ENCODE peak calls at places on chromosomes 4 and X, in five cellular contexts. Q is suprapubic skin, D is K562, S is GM12892, Z is sigmoid colon. M is an unnamed sample.

GRCh38 chr4:15488658-15489470 is 19.2 kb downstream of the CC2D2A start:
- DNase-seq in Q (no peak), D (no peak), S (no peak), Z (no peak), M (no peak)

GRCh38 chrX:35016051-35016450 is 73.5 kb downstream of the FAM47B start:
- DNase-seq in Q (no peak), D (no peak), S (no peak), Z (no peak), M (no peak)

GRCh38 chr4:143402776-143403550 is 66.3 kb downstream of the GAB1 start:
- DNase-seq in Q (no peak), D (no peak), S (no peak), Z (no peak), M (no peak)

GRCh38 chr4:183600189-183600685 is 58.7 kb downstream of the RWDD4 start:
- DNase-seq in Q (no peak), D (no peak), S (no peak), Z (no peak), M (no peak)

GRCh38 chr4:185437809-185438208 is 12.0 kb upstream of the UFSP2 start:
- DNase-seq in Q (no peak), D (no peak), S (no peak), Z (no peak), M (no peak)

GRCh38 chr4:77500801-77501200 is 104.8 kb upstream of the CXCL13 start:
- DNase-seq in Q (no peak), D (no peak), S (no peak), Z (no peak), M (no peak)

GRCh38 chrX:70437921-70438665 is 6.5 kb upstream of the DLG3 start:
- DNase-seq in Q (no peak), D (no peak), S (no peak), Z (no peak), M (no peak)

GRCh38 chr4:164212134-164212533 is 541.8 kb upstream of the SMIM31 start:
- DNase-seq in Q (no peak), D (no peak), S (no peak), Z (no peak), M (no peak)

GRCh38 chr4:124869978-124870495 is 157.5 kb upstream of the ANKRD50 start:
- DNase-seq in Q (no peak), D (no peak), S (no peak), Z (no peak), M (no peak)

GRCh38 chr4:58515206-58515605 is 1405.0 kb upstream of the IGFBP7 start:
- DNase-seq in Q (no peak), D (no peak), S (no peak), Z (no peak), M (no peak)

GRCh38 chrX:129540725-129541184 is 696 bp downstream of the OCRL start:
- DNase-seq in Q (peak; percentile 65), D (no peak), S (peak; percentile 15), Z (peak; percentile 69), M (peak; percentile 31)

GRCh38 chr4:116099596-116099995 is 985.8 kb downstream of the TRAM1L1 start:
- DNase-seq in Q (no peak), D (no peak), S (no peak), Z (no peak), M (no peak)

GRCh38 chr4:80184053-80184790 is 13.1 kb upstream of the PRDM8 start:
- DNase-seq in Q (peak; percentile 89), D (no peak), S (peak; percentile 72), Z (peak; percentile 95), M (peak; percentile 83)

GRCh38 chrX:290476-291166 is 9.4 kb downstream of the PLCXD1 start:
- DNase-seq in Q (peak; percentile 48), D (no peak), S (no peak), Z (peak; percentile 66), M (no peak)

GRCh38 chr4:121876976-121877773 is 6.9 kb upstream of the BBS7 start:
- DNase-seq in Q (no peak), D (no peak), S (no peak), Z (no peak), M (no peak)

GRCh38 chr4:145177511-145177905 is 2.9 kb downstream of the OTUD4 start:
- DNase-seq in Q (no peak), D (no peak), S (no peak), Z (no peak), M (no peak)

GRCh38 chr4:6907658-6908191 is 1.9 kb upstream of the TBC1D14 start:
- DNase-seq in Q (peak; percentile 60), D (peak; percentile 61), S (no peak), Z (peak; percentile 59), M (peak; percentile 73)

GRCh38 chr4:187236491-187236890 is 512.8 kb upstream of the FAT1 start:
- DNase-seq in Q (no peak), D (no peak), S (no peak), Z (no peak), M (no peak)

GRCh38 chrX:78383594-78383993 is 56.2 kb upstream of the CYSLTR1 start:
- DNase-seq in Q (no peak), D (no peak), S (no peak), Z (no peak), M (no peak)

GRCh38 chrX:109264878-109265277 is 217.0 kb downstream of the GUCY2F start:
- DNase-seq in Q (no peak), D (no peak), S (no peak), Z (no peak), M (no peak)

GRCh38 chrX:96685205-96686099 is 810 bp downstream of the DIAPH2 start:
- DNase-seq in Q (peak; percentile 63), D (no peak), S (peak; percentile 1), Z (peak; percentile 68), M (peak; percentile 35)

GRCh38 chr4:6332042-6332668 is 62.5 kb downstream of the WFS1 start:
- DNase-seq in Q (no peak), D (peak; percentile 66), S (no peak), Z (no peak), M (peak; percentile 54)

GRCh38 chr4:152301381-152301780 is 234.5 kb downstream of the FBXW7 start:
- DNase-seq in Q (no peak), D (no peak), S (no peak), Z (no peak), M (no peak)

GRCh38 chr4:38314663-38315062 is 349.3 kb upstream of the KLF3 start:
- DNase-seq in Q (no peak), D (no peak), S (no peak), Z (no peak), M (peak; percentile 63)

GRCh38 chr4:74054483-74055032 is 16.1 kb upstream of the CXCL3 start:
- DNase-seq in Q (no peak), D (no peak), S (no peak), Z (no peak), M (no peak)

DNA sequence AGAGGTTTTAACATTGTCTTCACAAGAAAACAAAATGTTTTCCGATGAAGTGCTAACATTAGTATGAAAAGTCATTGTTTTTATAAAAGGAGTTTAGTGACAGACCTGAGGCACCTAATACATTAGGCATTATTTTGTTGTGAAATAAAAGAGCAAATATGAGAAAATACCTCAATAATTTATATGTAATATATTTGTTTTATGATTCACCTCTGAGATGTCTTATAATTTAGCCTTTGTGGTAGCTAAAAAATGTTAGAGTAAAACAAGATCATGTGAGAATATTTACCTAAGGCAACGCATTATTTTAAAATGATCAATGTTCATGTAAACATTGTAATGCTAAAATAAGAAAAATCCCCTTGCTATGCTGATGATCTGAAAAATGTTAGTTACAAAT is 100.9 kb upstream of the WDFY3 start:
- DNase-seq in Q (no peak), D (no peak), S (no peak), Z (no peak), M (no peak)
- TF ChIP-seq POLR2A in Q (no peak), D (no peak), S (no peak), Z (no peak), M (no peak)

GRCh38 chr4:158809611-158810486 is 41.0 kb downstream of the FNIP2 start:
- DNase-seq in Q (no peak), D (no peak), S (no peak), Z (no peak), M (no peak)
- TF ChIP-seq POLR2AphosphoS5 in Q (no peak), D (no peak), S (no peak), Z (peak; percentile 83), M (no peak)

GRCh38 chr4:140756292-140757219 is at the start of gene TBC1D9:
- DNase-seq in Q (peak; percentile 89), D (no peak), S (peak; percentile 31), Z (peak; percentile 86), M (peak; percentile 79)
- TF ChIP-seq POLR2A in Q (peak; percentile 29), D (no peak), S (no peak), Z (no peak), M (peak; percentile 39)

GRCh38 chr4:176001171-176002006 is 64.3 kb upstream of the WDR17 start:
- DNase-seq in Q (no peak), D (no peak), S (no peak), Z (peak; percentile 87), M (no peak)

GRCh38 chr4:175998782-175999181 is 66.9 kb upstream of the WDR17 start:
- DNase-seq in Q (no peak), D (no peak), S (no peak), Z (no peak), M (no peak)

GRCh38 chr4:175999944-176000343 is 65.7 kb upstream of the WDR17 start:
- DNase-seq in Q (no peak), D (no peak), S (no peak), Z (no peak), M (no peak)

GRCh38 chr4:176005766-176006165 is 59.9 kb upstream of the WDR17 start:
- DNase-seq in Q (no peak), D (no peak), S (no peak), Z (no peak), M (no peak)

DNA sequence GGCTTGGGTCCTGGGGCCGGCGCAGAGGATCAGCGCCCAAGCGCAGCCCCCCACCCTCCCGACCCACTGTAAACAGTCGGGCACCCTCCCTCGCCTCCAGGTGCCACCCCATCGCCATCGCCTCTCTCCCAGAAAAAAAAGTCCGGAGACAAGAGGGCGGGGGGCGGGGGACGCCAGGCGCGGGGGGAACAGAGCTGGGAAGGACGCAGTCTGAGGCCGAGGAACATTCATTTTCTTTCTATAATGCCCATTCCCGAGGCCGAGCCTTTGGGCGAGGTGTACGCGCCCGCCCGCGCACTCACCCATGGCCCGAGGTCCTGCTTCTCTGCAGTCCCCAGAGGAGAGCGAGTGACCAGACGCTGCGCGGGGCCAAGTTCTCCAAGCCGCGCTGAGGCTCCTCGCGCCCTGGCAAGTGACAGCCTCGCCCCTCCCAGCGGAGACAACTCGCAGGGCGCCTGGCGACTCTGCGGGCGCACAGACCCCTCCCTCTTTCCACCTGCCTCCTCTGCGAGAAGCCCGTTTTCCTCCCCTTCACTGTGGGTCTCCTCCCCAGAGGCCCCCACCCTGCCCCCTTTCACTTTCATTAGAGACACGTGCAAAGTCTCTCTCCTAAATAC is 63.5 kb upstream of the WDR17 start:
- DNase-seq in Q (peak; percentile 60), D (no peak), S (peak; percentile 27), Z (peak; percentile 74), M (peak; percentile 35)
- TF ChIP-seq POLR2AphosphoS5 in Q (no peak), D (no peak), S (no peak), Z (peak; percentile 42), M (no peak)

DNA sequence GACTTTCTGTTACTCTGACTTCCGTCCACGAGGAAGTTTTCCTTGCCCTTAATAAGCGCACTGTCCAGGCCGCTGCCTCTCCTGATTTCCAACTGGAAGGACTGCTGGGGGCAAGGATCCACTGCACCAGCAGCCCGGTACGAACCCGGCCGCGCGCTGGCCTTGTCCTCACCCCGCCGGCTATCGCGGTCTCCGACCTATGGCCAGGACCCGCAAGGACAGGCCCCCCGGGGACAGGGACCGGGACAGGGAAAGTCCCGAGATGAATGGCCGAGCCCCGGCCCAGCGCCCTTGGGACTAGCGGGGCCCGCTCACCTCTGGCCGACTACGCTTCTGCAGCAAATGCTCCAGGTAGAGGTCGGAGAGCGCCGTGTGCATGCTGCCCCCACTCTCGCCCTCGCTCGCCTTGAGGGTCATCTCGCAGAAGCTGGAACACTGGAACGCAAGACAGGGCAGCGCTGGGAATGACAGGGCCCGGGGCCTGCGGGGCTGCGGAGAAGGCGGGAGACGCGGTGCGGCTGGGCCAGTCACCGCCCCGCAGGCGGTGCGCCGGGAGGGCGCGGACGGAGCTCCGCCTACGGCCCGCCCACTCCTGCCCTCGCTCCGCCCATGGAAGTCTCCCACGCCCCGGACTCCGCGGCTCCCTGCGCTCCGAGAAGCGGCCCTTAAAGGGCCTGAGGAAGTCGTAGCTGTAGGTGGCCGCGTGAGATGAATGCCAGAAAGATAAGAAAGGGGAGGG is at the start of gene MPP1:
- DNase-seq in Q (peak; percentile 72), D (peak; percentile 88), S (peak; percentile 72), Z (peak; percentile 87), M (peak; percentile 79)
- TF ChIP-seq POLR2A in Q (no peak), D (peak; percentile 83), S (peak; percentile 42), Z (peak; percentile 29), M (no peak)